ENCODE peak calls at places on chromosome 11, in four cellular contexts. One of them, this sample, is unnamed.

GRCh38 chr11:70558651-70559050 is 160.3 kb downstream of the CTTN start:
- DNase-seq in GM12878: no peak
- DNase-seq in HepG2: no peak
- DNase-seq in K562: no peak
- DNase-seq in this sample: no peak

GRCh38 chr11:112412383-112412782 is 151.7 kb upstream of the PLET1 start:
- DNase-seq in GM12878: no peak
- DNase-seq in K562: no peak
- DNase-seq in HepG2: no peak
- DNase-seq in this sample: no peak

GRCh38 chr11:100827934-100828661 is 141.0 kb downstream of the ARHGAP42 start:
- DNase-seq in HepG2: peak; percentile 80
- DNase-seq in GM12878: peak; percentile 32
- DNase-seq in K562: no peak
- DNase-seq in this sample: peak; percentile 68

GRCh38 chr11:79439430-79439892 is 1.4 kb downstream of the TENM4 start:
- DNase-seq in HepG2: no peak
- DNase-seq in GM12878: no peak
- DNase-seq in K562: no peak
- DNase-seq in this sample: no peak

GRCh38 chr11:613369-613968 is 2.3 kb downstream of the IRF7 start:
- DNase-seq in GM12878: no peak
- DNase-seq in HepG2: no peak
- DNase-seq in K562: peak; percentile 89
- DNase-seq in this sample: peak; percentile 89

GRCh38 chr11:69674267-69674885 is 777 bp downstream of the LTO1 start:
- DNase-seq in HepG2: no peak
- DNase-seq in K562: no peak
- DNase-seq in GM12878: no peak
- DNase-seq in this sample: peak; percentile 17

GRCh38 chr11:47185305-47186075 is 744 bp downstream of the PACSIN3 start:
- DNase-seq in HepG2: peak; percentile 86
- DNase-seq in K562: no peak
- DNase-seq in GM12878: no peak
- DNase-seq in this sample: peak; percentile 97

GRCh38 chr11:40134820-40135219 is 1324.6 kb downstream of the LRRC4C start:
- DNase-seq in HepG2: no peak
- DNase-seq in K562: no peak
- DNase-seq in GM12878: no peak
- DNase-seq in this sample: no peak

GRCh38 chr11:131598305-131598704 is 227.9 kb downstream of the NTM start:
- DNase-seq in K562: no peak
- DNase-seq in HepG2: no peak
- DNase-seq in GM12878: no peak
- DNase-seq in this sample: peak; percentile 25

GRCh38 chr11:763073-763463 is 14.2 kb downstream of the GATD1 start:
- DNase-seq in HepG2: no peak
- DNase-seq in K562: peak; percentile 68
- DNase-seq in GM12878: no peak
- DNase-seq in this sample: peak; percentile 67

GRCh38 chr11:55895216-55895615 is 12.1 kb downstream of the TRIM51 start:
- DNase-seq in HepG2: no peak
- DNase-seq in K562: no peak
- DNase-seq in GM12878: no peak
- DNase-seq in this sample: peak; percentile 76

DNA sequence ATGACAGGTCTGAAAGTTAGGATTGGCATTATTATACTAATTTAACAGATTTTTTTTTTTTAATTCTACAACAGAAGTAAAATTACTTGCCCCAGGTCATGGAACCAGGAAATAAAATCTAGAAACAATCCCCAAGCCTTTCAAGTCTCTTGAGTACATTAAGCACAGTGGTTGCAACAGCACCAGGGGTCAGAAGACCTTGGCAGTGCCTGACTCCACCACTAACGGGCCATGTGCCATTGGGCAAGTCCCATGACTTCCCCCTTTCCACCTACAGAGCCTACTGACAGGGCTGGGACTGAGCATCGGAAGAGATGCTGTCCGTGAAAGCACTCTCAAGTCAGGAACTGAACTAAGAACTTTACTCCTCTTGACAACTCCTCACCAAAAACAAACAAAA is 98.6 kb upstream of the AKIP1 start:
- DNase-seq in HepG2: peak; percentile 35
- DNase-seq in K562: no peak
- DNase-seq in GM12878: no peak
- DNase-seq in this sample: no peak
- TF ChIP-seq JUNB in HepG2: no peak
- TF ChIP-seq JUNB in K562: no peak
- TF ChIP-seq JUNB in GM12878: no peak
- TF ChIP-seq JUNB in this sample: no peak

DNA sequence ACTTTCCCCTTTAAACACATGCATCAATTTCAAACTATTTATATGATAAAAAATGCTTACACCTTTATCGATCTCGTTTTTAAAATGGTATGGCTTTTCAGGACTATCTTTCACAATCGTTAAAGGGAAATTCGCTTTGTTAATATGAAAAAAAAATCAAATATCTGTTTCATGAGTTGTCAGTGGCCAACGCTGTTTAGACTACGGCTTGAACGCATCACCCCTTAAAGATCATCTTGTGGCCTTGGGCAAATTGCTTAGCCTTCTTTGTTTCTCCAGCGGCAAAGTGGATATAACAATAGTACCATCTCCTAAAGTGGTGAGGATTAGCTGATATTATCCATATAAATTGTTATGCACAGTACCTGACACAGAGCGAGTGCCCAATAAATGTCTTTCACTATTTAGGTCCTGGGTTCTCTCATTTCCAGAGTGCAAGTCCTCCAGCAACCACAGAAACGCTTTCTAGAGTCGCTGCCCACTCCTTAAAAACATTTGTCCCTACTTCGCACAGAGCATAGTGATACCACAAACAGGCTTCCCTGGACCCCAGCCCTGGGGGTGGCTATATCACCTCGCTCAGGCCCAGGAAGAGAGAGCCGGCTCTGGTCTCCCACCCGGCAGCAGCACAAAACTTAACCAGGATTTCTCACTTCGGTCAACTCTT is 904 bp downstream of the SLC35F2 start:
- DNase-seq in K562: no peak
- DNase-seq in HepG2: no peak
- DNase-seq in GM12878: no peak
- DNase-seq in this sample: no peak
- TF ChIP-seq CREB1 in K562: no peak
- TF ChIP-seq CREB1 in HepG2: no peak
- TF ChIP-seq CREB1 in GM12878: no peak
- TF ChIP-seq CREB1 in this sample: no peak

DNA sequence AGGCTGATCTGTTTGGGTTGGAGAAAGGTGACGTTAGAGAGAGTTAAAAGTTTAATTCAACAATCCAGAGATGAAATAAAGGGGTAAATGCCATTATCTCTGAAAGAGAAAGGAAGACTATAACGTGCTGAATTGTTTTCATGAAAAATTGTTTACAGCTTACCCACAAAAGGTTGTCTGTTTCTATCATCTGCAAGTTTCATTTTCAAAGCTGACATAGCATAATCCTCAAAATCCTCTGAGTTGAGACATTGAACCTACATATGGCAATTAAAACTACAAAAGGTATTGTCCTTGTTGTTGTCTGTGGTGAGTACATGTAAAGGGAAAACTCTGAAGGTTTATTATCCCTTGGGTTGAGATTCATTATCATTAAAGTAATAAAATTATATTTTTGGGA is 569.9 kb downstream of the LUZP2 start:
- DNase-seq in K562: no peak
- DNase-seq in HepG2: no peak
- DNase-seq in GM12878: no peak
- DNase-seq in this sample: no peak
- TF ChIP-seq JUNB in K562: no peak
- TF ChIP-seq JUNB in HepG2: no peak
- TF ChIP-seq JUNB in GM12878: no peak
- TF ChIP-seq JUNB in this sample: no peak

DNA sequence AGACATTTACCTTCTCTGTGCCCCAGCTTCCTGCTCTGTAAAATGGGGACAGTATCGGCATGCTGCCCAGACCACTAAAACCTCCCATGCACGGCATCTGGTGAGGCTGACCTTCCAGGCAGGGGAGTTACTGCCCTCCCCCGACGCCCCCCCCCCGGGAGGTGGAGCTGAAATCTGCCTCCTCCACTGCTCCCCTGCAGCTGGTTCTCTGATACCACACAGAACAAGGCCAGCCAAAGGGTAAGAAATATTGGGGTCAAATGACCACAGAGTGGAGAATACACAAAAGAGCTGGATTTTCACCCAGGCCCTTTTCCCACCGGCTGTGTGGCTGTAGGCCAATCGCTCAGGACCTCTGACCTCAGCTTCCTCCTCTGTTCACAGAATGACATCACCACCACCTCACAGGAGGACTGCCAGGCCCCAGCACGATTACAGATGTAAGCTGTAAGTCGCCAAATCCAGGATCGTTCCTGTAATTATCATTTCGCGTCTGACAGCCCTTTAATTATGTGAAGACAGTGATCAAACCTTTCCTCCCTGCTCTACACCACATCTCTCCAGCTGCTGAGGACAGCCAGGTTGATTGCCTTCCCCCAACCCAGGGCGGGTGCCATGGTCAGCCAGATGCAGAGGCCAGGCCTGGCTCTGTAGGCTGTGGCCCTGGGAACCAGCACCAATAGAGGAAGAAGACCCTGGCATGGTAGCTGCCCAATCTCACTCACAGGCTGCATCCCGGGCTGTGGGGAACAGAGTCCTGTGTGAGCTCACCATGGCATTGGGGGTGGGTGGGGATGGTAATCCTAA is 35.7 kb upstream of the KLHL35 start:
- DNase-seq in GM12878: no peak
- DNase-seq in K562: peak; percentile 66
- DNase-seq in HepG2: no peak
- DNase-seq in this sample: no peak
- TF ChIP-seq CREB1 in GM12878: no peak
- TF ChIP-seq CREB1 in K562: peak; percentile 60
- TF ChIP-seq CREB1 in HepG2: no peak
- TF ChIP-seq CREB1 in this sample: no peak

GRCh38 chr11:114820621-114821020 is 142.3 kb downstream of the NXPE2 start:
- DNase-seq in GM12878: no peak
- DNase-seq in HepG2: no peak
- DNase-seq in K562: peak; percentile 22
- DNase-seq in this sample: no peak
- TF ChIP-seq JUNB in GM12878: no peak
- TF ChIP-seq JUNB in HepG2: no peak
- TF ChIP-seq JUNB in K562: no peak
- TF ChIP-seq JUNB in this sample: no peak

DNA sequence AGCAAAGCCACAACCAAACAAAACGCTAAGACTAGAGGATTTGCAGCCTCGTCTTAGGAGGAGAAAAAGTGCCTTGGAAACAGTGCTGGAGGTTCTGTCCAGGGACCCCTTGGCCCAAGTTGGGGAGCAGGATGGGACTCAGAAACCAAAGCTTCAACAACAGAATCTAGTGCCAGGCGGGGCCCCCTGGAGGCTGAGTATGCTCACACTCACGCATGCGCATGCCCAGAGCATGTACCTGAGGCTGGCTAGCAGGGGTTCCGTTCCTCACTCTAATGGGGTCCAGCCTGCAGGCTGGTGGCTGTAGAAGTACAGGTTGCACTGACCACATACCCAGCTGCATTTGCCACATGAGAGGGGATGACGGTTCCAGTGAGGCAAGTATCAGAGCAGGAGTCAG is 568.6 kb upstream of the CADM1 start:
- DNase-seq in HepG2: no peak
- DNase-seq in GM12878: no peak
- DNase-seq in K562: peak; percentile 26
- DNase-seq in this sample: peak; percentile 73
- TF ChIP-seq CREB1 in HepG2: no peak
- TF ChIP-seq CREB1 in GM12878: no peak
- TF ChIP-seq CREB1 in K562: no peak
- TF ChIP-seq CREB1 in this sample: no peak

GRCh38 chr11:67311556-67312082 is 8.3 kb downstream of the SSH3 start:
- DNase-seq in K562: peak; percentile 50
- DNase-seq in HepG2: no peak
- DNase-seq in GM12878: no peak
- DNase-seq in this sample: no peak

GRCh38 chr11:67309166-67309565 is 5.8 kb downstream of the SSH3 start:
- DNase-seq in GM12878: no peak
- DNase-seq in HepG2: no peak
- DNase-seq in K562: no peak
- DNase-seq in this sample: no peak

GRCh38 chr11:67309661-67310061 is 6.3 kb downstream of the SSH3 start:
- DNase-seq in GM12878: no peak
- DNase-seq in HepG2: no peak
- DNase-seq in K562: no peak
- DNase-seq in this sample: no peak

GRCh38 chr11:67311051-67311555 is 7.8 kb downstream of the SSH3 start:
- DNase-seq in HepG2: no peak
- DNase-seq in GM12878: no peak
- DNase-seq in K562: no peak
- DNase-seq in this sample: no peak

GRCh38 chr11:67310246-67311050 is 7.1 kb downstream of the SSH3 start:
- DNase-seq in K562: no peak
- DNase-seq in HepG2: no peak
- DNase-seq in GM12878: no peak
- DNase-seq in this sample: no peak
- TF ChIP-seq JUNB in K562: no peak
- TF ChIP-seq JUNB in HepG2: no peak
- TF ChIP-seq JUNB in GM12878: no peak
- TF ChIP-seq JUNB in this sample: no peak

This sample was measured in GM23338.